ENCODE peak calls at places on chromosomes 1 and 21, in seven cellular contexts. S is astrocyte, U is HepG2, M is stomach, O is tibial nerve, N is uterus, R is MM.1S. G is an unnamed sample.

GRCh38 chr1:40980453-40981121 is 1.1 kb downstream of the CTPS1 start:
- DNase-seq in S (no peak), U (no peak), M (peak; percentile 30), O (no peak), N (peak; percentile 29), R (peak; percentile 54), G (no peak)

GRCh38 chr21:44700101-44701022 is 3.4 kb downstream of the KRTAP10-12 start:
- DNase-seq in S (no peak), U (peak; percentile 32), M (no peak), O (no peak), N (no peak), R (no peak), G (no peak)

GRCh38 chr1:6359568-6360496 is 33.7 kb downstream of the ACOT7 start:
- DNase-seq in S (peak; percentile 63), U (peak; percentile 93), M (peak; percentile 88), O (peak; percentile 28), N (peak; percentile 73), R (peak; percentile 87), G (peak; percentile 60)

GRCh38 chr21:36700961-36701911 is 2.3 kb downstream of the SIM2 start:
- DNase-seq in S (no peak), U (no peak), M (no peak), O (no peak), N (no peak), R (no peak), G (no peak)

GRCh38 chr1:166974647-166975345 is 544 bp downstream of the ILDR2 start:
- DNase-seq in S (no peak), U (no peak), M (no peak), O (no peak), N (no peak), R (peak; percentile 39), G (no peak)

GRCh38 chr1:92461364-92462097 is 25.2 kb downstream of the GFI1 start:
- DNase-seq in S (no peak), U (peak; percentile 15), M (no peak), O (no peak), N (no peak), R (peak; percentile 88), G (no peak)

GRCh38 chr1:21671915-21672314 is 2.8 kb upstream of the RAP1GAP start:
- DNase-seq in S (no peak), U (no peak), M (no peak), O (no peak), N (no peak), R (no peak), G (no peak)

GRCh38 chr21:36788116-36788515 is 89.2 kb downstream of the SIM2 start:
- DNase-seq in S (no peak), U (no peak), M (peak; percentile 62), O (no peak), N (no peak), R (no peak), G (no peak)

GRCh38 chr1:183080406-183080805 is 57.2 kb downstream of the LAMC1 start:
- DNase-seq in S (peak; percentile 72), U (no peak), M (no peak), O (no peak), N (no peak), R (no peak), G (no peak)

GRCh38 chr1:198157847-198158765 is 1.3 kb downstream of the NEK7 start:
- DNase-seq in S (peak; percentile 35), U (no peak), M (no peak), O (no peak), N (no peak), R (peak; percentile 45), G (peak; percentile 20)

GRCh38 chr21:34889537-34890257 is 159.4 kb downstream of the RUNX1 start:
- DNase-seq in S (peak; percentile 62), U (peak; percentile 50), M (peak; percentile 86), O (peak; percentile 54), N (peak; percentile 36), R (peak; percentile 92), G (peak; percentile 63)

GRCh38 chr1:58575831-58576726 is 973 bp downstream of the TACSTD2 start:
- DNase-seq in S (no peak), U (no peak), M (peak; percentile 44), O (no peak), N (no peak), R (no peak), G (no peak)

GRCh38 chr1:86704972-86705632 is 726 bp downstream of the SH3GLB1 start:
- DNase-seq in S (peak; percentile 51), U (peak; percentile 9), M (peak; percentile 49), O (peak; percentile 47), N (peak; percentile 43), R (peak; percentile 63), G (peak; percentile 44)

GRCh38 chr21:29642551-29643245 is 297.1 kb downstream of the GRIK1 start:
- DNase-seq in S (no peak), U (no peak), M (no peak), O (no peak), N (no peak), R (no peak), G (no peak)

GRCh38 chr1:223780318-223780717 is 65.4 kb downstream of the TP53BP2 start:
- DNase-seq in S (no peak), U (no peak), M (no peak), O (no peak), N (no peak), R (no peak), G (no peak)
- H3K27ac ChIP-seq in S (no peak overlapping the region), U (no peak overlapping the region), M (no peak overlapping the region), O (no peak overlapping the region), N (no peak overlapping the region), R (no peak overlapping the region), G (no peak overlapping the region)

GRCh38 chr1:153921080-153921802 is 1.5 kb downstream of the GATAD2B start:
- DNase-seq in S (no peak), U (no peak), M (no peak), O (no peak), N (no peak), R (no peak), G (no peak)

GRCh38 chr1:153919879-153920852 is 2.6 kb downstream of the GATAD2B start:
- DNase-seq in S (no peak), U (no peak), M (no peak), O (no peak), N (no peak), R (peak; percentile 30), G (no peak)

GRCh38 chr1:153922838-153923652 is at the start of gene GATAD2B:
- DNase-seq in S (peak; percentile 100), U (peak; percentile 99), M (peak; percentile 100), O (peak; percentile 99), N (peak; percentile 100), R (peak; percentile 100), G (peak; percentile 100)

GRCh38 chr1:153921803-153922075 is 1.0 kb downstream of the GATAD2B start:
- DNase-seq in S (no peak), U (no peak), M (no peak), O (no peak), N (no peak), R (peak; percentile 29), G (no peak)

GRCh38 chr1:153922076-153922837 is 515 bp downstream of the GATAD2B start:
- DNase-seq in S (no peak), U (peak; percentile 51), M (peak; percentile 32), O (no peak), N (peak; percentile 53), R (no peak), G (no peak)
- TF ChIP-seq CTCF in S (no peak), U (peak; percentile 52), M (no peak), O (no peak), N (no peak), R (peak; percentile 39), G (peak; percentile 41)

DNA sequence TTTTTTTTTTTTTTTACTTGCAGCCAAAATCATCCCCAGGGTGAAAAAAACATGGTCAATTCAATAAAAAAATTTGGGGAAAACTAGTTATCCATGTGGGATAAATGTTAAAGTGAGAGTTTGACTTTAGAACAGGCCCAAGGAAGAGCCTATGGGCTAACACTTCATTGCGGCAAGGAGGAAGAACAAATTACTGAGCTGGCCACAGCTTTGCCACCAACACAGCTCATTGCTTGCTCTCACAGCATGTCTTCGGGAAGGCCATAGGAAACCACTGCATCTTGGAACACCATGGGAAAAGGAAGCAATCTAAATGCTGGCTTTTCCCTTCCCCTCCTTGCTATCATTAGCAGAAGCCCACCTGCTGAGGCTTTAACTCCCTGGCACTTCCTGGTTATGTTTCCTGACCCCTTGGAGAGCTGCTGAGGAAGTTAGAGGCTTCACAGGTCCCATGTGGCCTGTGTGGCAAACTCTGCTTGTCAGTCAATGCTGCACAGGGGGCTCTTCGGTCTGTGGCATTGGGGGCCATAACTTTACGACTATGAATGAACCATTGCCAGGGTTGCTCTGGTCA is 86.0 kb downstream of the SLC25A24 start:
- DNase-seq in S (no peak), U (no peak), M (no peak), O (no peak), N (no peak), R (no peak), G (no peak)
- H3K27ac ChIP-seq in S (no peak overlapping the region), U (no peak overlapping the region), M (no peak overlapping the region), O (no peak overlapping the region), N (no peak overlapping the region), R (no peak overlapping the region), G (no peak overlapping the region)

DNA sequence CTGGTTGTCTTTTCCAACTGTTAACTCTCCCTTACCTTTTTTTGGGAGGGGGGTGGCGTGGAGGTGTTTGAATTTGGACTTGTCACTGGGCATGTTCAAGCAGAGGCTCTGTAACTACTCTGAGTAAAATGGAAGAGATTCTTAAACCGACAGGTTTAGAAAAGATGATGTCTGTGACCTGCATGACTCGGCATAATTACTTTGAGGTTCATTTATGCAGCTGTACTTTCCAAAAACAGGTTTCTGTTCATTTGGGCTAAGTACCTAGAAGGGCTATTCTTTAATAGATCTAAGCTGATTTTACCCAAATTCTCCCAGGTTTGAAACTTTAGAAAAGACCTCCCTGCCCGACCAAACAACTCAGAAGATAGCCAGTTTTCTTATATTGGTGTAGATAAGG is 80.3 kb downstream of the SLC35A3 start:
- DNase-seq in S (no peak), U (no peak), M (no peak), O (no peak), N (no peak), R (no peak), G (no peak)
- TF ChIP-seq CTCF in S (no peak), U (no peak), M (no peak), O (no peak), N (no peak), R (no peak), G (no peak)

DNA sequence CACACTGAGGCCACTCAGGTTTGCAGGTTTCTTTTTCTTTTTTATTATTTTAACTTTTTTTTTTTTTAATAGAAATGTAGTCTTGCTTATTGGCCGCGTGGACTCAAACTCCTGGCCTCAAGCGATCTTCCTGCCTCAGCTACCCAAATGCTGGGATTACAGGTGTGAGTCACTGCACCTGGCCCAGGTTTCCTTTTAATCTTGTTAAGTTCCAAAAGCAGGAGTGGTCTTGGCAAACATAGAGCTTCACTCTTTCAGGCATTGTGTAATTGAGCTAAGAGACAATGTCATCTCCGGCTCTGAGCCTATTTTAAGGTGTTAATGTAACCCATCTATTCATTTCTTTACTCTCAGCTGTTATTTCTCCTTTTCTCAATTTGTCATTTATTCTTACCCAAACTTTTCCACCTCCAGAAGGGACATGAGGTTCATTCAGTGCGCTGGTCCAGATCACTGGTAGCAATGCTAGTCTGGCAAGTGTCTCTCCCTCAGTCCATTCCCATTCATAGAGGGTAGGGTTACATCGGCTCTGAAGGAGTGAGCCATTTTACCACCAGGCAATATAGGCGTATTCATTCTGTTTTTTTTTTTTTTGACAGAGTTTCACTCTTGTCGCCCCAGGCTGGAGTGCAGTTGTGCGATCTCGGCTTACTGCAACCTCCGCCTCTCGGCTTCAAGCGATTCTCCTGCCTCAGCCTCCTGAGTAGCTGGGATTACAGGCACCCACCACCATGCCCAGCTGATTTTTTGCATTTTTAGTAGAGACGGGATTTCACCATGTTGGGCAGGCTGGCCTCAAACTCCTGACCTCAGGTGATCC is 11.3 kb upstream of the MFSD2A start:
- DNase-seq in S (no peak), U (no peak), M (no peak), O (no peak), N (no peak), R (no peak), G (no peak)
- H3K27ac ChIP-seq in S (no peak overlapping the region), U (no peak overlapping the region), M (no peak overlapping the region), O (no peak overlapping the region), N (no peak overlapping the region), R (no peak overlapping the region), G (no peak overlapping the region)

G was measured in brain microvascular endothelial cell.